ENCODE peak calls at places on chromosomes 3 and 15, in ten cellular contexts. One of them, this sample, is unnamed.

GRCh38 chr3:187319699-187320302 is 28.3 kb upstream of the MASP1 start:
- DNase-seq in IMR-90: peak
- DNase-seq in OCI-LY7: peak
- DNase-seq in A549: peak
- DNase-seq in tibial nerve: peak
- DNase-seq in upper lobe of right lung: peak
- DNase-seq in brain microvascular endothelial cell: peak
- DNase-seq in fibroblast of lung: peak
- DNase-seq in SK-N-SH: peak
- DNase-seq in MCF 10A: peak
- DNase-seq in this sample: peak

GRCh38 chr3:115943579-115943978 is 320.3 kb downstream of the GAP43 start:
- DNase-seq in IMR-90: no peak
- DNase-seq in OCI-LY7: no peak
- DNase-seq in A549: no peak
- DNase-seq in tibial nerve: no peak
- DNase-seq in upper lobe of right lung: no peak
- DNase-seq in brain microvascular endothelial cell: no peak
- DNase-seq in fibroblast of lung: no peak
- DNase-seq in SK-N-SH: no peak
- DNase-seq in MCF 10A: no peak
- DNase-seq in this sample: no peak

GRCh38 chr3:195247086-195247862 is 23.7 kb downstream of the XXYLT1 start:
- DNase-seq in IMR-90: no peak
- DNase-seq in OCI-LY7: no peak
- DNase-seq in A549: no peak
- DNase-seq in tibial nerve: no peak
- DNase-seq in upper lobe of right lung: peak
- DNase-seq in brain microvascular endothelial cell: no peak
- DNase-seq in fibroblast of lung: no peak
- DNase-seq in SK-N-SH: no peak
- DNase-seq in MCF 10A: no peak
- DNase-seq in this sample: no peak

GRCh38 chr3:72678380-72678779 is 169.9 kb downstream of the SHQ1 start:
- DNase-seq in IMR-90: no peak
- DNase-seq in OCI-LY7: no peak
- DNase-seq in A549: no peak
- DNase-seq in tibial nerve: no peak
- DNase-seq in upper lobe of right lung: no peak
- DNase-seq in brain microvascular endothelial cell: no peak
- DNase-seq in fibroblast of lung: no peak
- DNase-seq in SK-N-SH: no peak
- DNase-seq in MCF 10A: no peak
- DNase-seq in this sample: no peak

GRCh38 chr3:79217096-79217495 is 550.7 kb downstream of the ROBO1 start:
- DNase-seq in IMR-90: no peak
- DNase-seq in OCI-LY7: no peak
- DNase-seq in A549: no peak
- DNase-seq in tibial nerve: no peak
- DNase-seq in upper lobe of right lung: no peak
- DNase-seq in brain microvascular endothelial cell: no peak
- DNase-seq in fibroblast of lung: no peak
- DNase-seq in SK-N-SH: no peak
- DNase-seq in MCF 10A: no peak
- DNase-seq in this sample: no peak

GRCh38 chr3:141680620-141681389 is 57.3 kb upstream of the RNF7 start:
- DNase-seq in IMR-90: peak
- DNase-seq in OCI-LY7: no peak
- DNase-seq in A549: no peak
- DNase-seq in tibial nerve: no peak
- DNase-seq in upper lobe of right lung: no peak
- DNase-seq in brain microvascular endothelial cell: peak
- DNase-seq in fibroblast of lung: peak
- DNase-seq in SK-N-SH: peak
- DNase-seq in MCF 10A: peak
- DNase-seq in this sample: peak

GRCh38 chr15:31248951-31249350 is 77.7 kb upstream of the KLF13 start:
- DNase-seq in IMR-90: no peak
- DNase-seq in OCI-LY7: no peak
- DNase-seq in A549: no peak
- DNase-seq in tibial nerve: no peak
- DNase-seq in upper lobe of right lung: peak
- DNase-seq in brain microvascular endothelial cell: no peak
- DNase-seq in fibroblast of lung: no peak
- DNase-seq in SK-N-SH: no peak
- DNase-seq in MCF 10A: no peak
- DNase-seq in this sample: no peak

GRCh38 chr3:128784228-128784627 is 58.2 kb downstream of the RAB7A start:
- DNase-seq in IMR-90: no peak
- DNase-seq in OCI-LY7: peak
- DNase-seq in A549: peak
- DNase-seq in tibial nerve: no peak
- DNase-seq in upper lobe of right lung: no peak
- DNase-seq in brain microvascular endothelial cell: no peak
- DNase-seq in fibroblast of lung: no peak
- DNase-seq in SK-N-SH: peak
- DNase-seq in MCF 10A: peak
- DNase-seq in this sample: no peak

GRCh38 chr15:82549199-82549665 is 9.0 kb upstream of the RPS17 start:
- DNase-seq in IMR-90: no peak
- DNase-seq in OCI-LY7: no peak
- DNase-seq in A549: no peak
- DNase-seq in tibial nerve: no peak
- DNase-seq in upper lobe of right lung: no peak
- DNase-seq in brain microvascular endothelial cell: no peak
- DNase-seq in fibroblast of lung: no peak
- DNase-seq in SK-N-SH: no peak
- DNase-seq in MCF 10A: no peak
- DNase-seq in this sample: no peak

GRCh38 chr3:195914648-195915473 is 6.5 kb upstream of the TNK2 start:
- DNase-seq in IMR-90: peak
- DNase-seq in OCI-LY7: peak
- DNase-seq in A549: peak
- DNase-seq in tibial nerve: peak
- DNase-seq in upper lobe of right lung: peak
- DNase-seq in brain microvascular endothelial cell: peak
- DNase-seq in fibroblast of lung: peak
- DNase-seq in SK-N-SH: peak
- DNase-seq in MCF 10A: peak
- DNase-seq in this sample: peak

GRCh38 chr3:116440196-116440595 is 5.1 kb downstream of the LSAMP start:
- DNase-seq in IMR-90: peak
- DNase-seq in OCI-LY7: no peak
- DNase-seq in A549: no peak
- DNase-seq in tibial nerve: no peak
- DNase-seq in upper lobe of right lung: no peak
- DNase-seq in brain microvascular endothelial cell: peak
- DNase-seq in fibroblast of lung: peak
- DNase-seq in SK-N-SH: no peak
- DNase-seq in MCF 10A: peak
- DNase-seq in this sample: peak

GRCh38 chr3:6785726-6786125 is 75.2 kb upstream of the GRM7 start:
- DNase-seq in IMR-90: no peak
- DNase-seq in OCI-LY7: no peak
- DNase-seq in A549: no peak
- DNase-seq in tibial nerve: no peak
- DNase-seq in upper lobe of right lung: no peak
- DNase-seq in brain microvascular endothelial cell: no peak
- DNase-seq in fibroblast of lung: no peak
- DNase-seq in SK-N-SH: no peak
- DNase-seq in MCF 10A: no peak
- DNase-seq in this sample: no peak

GRCh38 chr3:6791161-6791560 is 69.8 kb upstream of the GRM7 start:
- DNase-seq in IMR-90: no peak
- DNase-seq in OCI-LY7: no peak
- DNase-seq in A549: no peak
- DNase-seq in tibial nerve: no peak
- DNase-seq in upper lobe of right lung: no peak
- DNase-seq in brain microvascular endothelial cell: no peak
- DNase-seq in fibroblast of lung: no peak
- DNase-seq in SK-N-SH: no peak
- DNase-seq in MCF 10A: no peak
- DNase-seq in this sample: no peak
- TF ChIP-seq CTCF in IMR-90: no peak
- TF ChIP-seq CTCF in OCI-LY7: peak
- TF ChIP-seq CTCF in A549: no peak
- TF ChIP-seq CTCF in tibial nerve: no peak
- TF ChIP-seq CTCF in upper lobe of right lung: peak
- TF ChIP-seq CTCF in brain microvascular endothelial cell: no peak
- TF ChIP-seq CTCF in fibroblast of lung: no peak
- TF ChIP-seq CTCF in SK-N-SH: no peak
- TF ChIP-seq CTCF in MCF 10A: peak
- TF ChIP-seq CTCF in this sample: no peak

GRCh38 chr3:25556504-25556903 is 108.2 kb downstream of the TOP2B start:
- DNase-seq in IMR-90: no peak
- DNase-seq in OCI-LY7: peak
- DNase-seq in A549: no peak
- DNase-seq in tibial nerve: no peak
- DNase-seq in upper lobe of right lung: no peak
- DNase-seq in brain microvascular endothelial cell: no peak
- DNase-seq in fibroblast of lung: no peak
- DNase-seq in SK-N-SH: no peak
- DNase-seq in MCF 10A: no peak
- DNase-seq in this sample: no peak
- TF ChIP-seq CTCF in IMR-90: peak
- TF ChIP-seq CTCF in OCI-LY7: peak
- TF ChIP-seq CTCF in A549: no peak
- TF ChIP-seq CTCF in tibial nerve: no peak
- TF ChIP-seq CTCF in upper lobe of right lung: no peak
- TF ChIP-seq CTCF in brain microvascular endothelial cell: no peak
- TF ChIP-seq CTCF in fibroblast of lung: no peak
- TF ChIP-seq CTCF in SK-N-SH: peak
- TF ChIP-seq CTCF in MCF 10A: no peak
- TF ChIP-seq CTCF in this sample: no peak

DNA sequence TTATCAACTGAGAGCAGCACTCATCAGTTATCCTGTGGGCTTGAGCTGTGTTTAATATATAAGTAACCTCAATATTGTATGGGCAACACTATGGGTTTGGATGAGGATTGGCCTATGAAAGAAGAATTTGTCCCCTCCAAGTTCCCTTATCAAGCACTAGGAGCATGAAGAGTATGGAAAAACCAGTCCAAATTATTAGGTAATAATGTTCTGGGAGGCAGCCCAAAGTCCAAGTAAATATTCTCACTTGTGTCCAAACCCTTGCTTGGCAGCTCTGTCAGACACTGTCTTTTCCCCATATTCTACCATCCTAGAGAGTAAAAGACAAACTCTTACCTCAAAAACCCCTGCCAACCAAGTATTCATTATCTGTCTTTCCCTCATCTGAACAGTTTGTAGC is 90.0 kb upstream of the PHLDB2 start:
- DNase-seq in IMR-90: no peak
- DNase-seq in OCI-LY7: no peak
- DNase-seq in A549: no peak
- DNase-seq in tibial nerve: peak
- DNase-seq in upper lobe of right lung: no peak
- DNase-seq in brain microvascular endothelial cell: no peak
- DNase-seq in fibroblast of lung: no peak
- DNase-seq in SK-N-SH: no peak
- DNase-seq in MCF 10A: no peak
- DNase-seq in this sample: no peak
- TF ChIP-seq CTCF in IMR-90: no peak
- TF ChIP-seq CTCF in OCI-LY7: no peak
- TF ChIP-seq CTCF in A549: no peak
- TF ChIP-seq CTCF in tibial nerve: no peak
- TF ChIP-seq CTCF in upper lobe of right lung: no peak
- TF ChIP-seq CTCF in brain microvascular endothelial cell: no peak
- TF ChIP-seq CTCF in fibroblast of lung: no peak
- TF ChIP-seq CTCF in SK-N-SH: no peak
- TF ChIP-seq CTCF in MCF 10A: no peak
- TF ChIP-seq CTCF in this sample: no peak

DNA sequence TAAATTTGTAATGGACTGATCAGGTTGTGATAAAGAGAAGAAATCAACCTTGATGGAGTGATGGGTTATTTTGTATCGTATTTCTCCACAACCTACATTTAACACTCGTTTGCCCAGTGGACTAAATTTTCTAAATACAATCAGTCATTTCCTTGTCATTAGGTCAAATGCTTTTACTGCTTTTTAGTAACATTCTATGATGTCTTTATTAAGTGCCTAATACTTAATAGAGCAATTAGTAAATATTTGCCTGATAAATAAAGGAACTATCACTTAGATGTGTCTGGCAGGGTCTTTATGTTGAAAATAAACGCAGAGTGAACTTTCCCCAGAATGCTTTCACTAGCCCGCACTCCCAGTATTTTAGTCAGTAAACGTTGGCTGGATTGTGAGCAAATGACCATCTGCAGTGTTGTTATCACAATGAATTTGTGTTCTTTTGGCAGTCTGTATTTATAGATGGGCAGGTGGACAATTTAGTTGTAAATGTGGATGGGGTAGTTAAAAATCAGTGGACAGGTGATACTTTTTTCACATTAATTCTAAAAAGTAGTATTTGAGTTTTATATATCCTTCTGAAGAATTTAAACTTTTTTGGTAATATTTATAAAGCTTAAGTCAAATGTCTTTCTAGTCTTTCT is 4.8 kb downstream of the USP3 start:
- DNase-seq in IMR-90: no peak
- DNase-seq in OCI-LY7: no peak
- DNase-seq in A549: no peak
- DNase-seq in tibial nerve: no peak
- DNase-seq in upper lobe of right lung: no peak
- DNase-seq in brain microvascular endothelial cell: no peak
- DNase-seq in fibroblast of lung: no peak
- DNase-seq in SK-N-SH: no peak
- DNase-seq in MCF 10A: no peak
- DNase-seq in this sample: no peak
- TF ChIP-seq CTCF in IMR-90: no peak
- TF ChIP-seq CTCF in OCI-LY7: no peak
- TF ChIP-seq CTCF in A549: no peak
- TF ChIP-seq CTCF in tibial nerve: no peak
- TF ChIP-seq CTCF in upper lobe of right lung: no peak
- TF ChIP-seq CTCF in brain microvascular endothelial cell: no peak
- TF ChIP-seq CTCF in fibroblast of lung: no peak
- TF ChIP-seq CTCF in SK-N-SH: no peak
- TF ChIP-seq CTCF in MCF 10A: no peak
- TF ChIP-seq CTCF in this sample: no peak

DNA sequence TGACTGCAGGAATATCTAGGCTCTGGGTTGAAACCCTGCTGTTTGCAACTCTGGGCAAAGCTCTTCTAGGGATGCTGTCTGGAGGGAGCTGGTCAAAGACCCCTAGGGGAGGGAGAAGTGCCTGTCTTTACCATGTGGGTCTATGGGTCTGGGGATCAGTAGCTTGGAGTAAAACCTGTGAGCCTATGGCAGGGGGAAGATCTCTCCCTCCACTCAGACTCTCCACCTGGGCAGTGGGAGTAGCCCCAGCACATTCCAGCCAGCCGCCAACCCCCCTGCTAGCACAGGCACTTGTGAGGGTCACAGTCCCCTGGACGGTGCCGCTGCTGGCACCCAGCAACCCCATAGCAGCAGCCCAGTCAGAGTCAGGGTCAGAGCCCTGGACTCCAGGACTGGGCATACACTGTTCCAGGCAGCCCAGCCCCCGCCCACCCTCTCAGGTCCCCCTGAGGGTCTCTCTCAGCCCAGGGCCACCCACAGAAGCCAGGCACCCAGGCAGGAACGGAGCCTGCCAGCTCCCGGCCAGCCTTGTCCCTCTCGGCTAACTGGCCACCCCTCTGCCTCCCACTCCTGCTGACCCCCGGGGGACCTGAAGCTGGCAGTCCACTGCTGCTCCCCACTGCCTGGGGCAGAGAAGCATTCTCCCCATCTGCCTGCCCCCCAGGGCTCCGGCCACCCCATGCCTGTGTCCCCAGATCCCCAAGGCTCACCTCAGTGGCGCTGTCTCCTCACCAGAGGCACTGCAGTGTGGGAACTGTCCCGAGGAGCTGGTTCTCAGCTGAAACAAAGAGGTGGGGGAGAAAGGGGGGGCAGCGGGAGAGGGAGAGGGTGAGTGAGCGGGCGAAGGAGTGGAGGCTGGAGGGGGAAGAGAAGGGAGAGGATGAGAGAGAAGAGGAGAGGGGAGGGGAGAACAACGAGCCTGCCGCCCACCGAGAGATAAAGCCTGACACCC is 10.8 kb downstream of the GLYCTK start:
- DNase-seq in IMR-90: no peak
- DNase-seq in OCI-LY7: no peak
- DNase-seq in A549: no peak
- DNase-seq in tibial nerve: no peak
- DNase-seq in upper lobe of right lung: no peak
- DNase-seq in brain microvascular endothelial cell: no peak
- DNase-seq in fibroblast of lung: no peak
- DNase-seq in SK-N-SH: peak
- DNase-seq in MCF 10A: no peak
- DNase-seq in this sample: no peak
- TF ChIP-seq CTCF in IMR-90: no peak
- TF ChIP-seq CTCF in OCI-LY7: no peak
- TF ChIP-seq CTCF in A549: no peak
- TF ChIP-seq CTCF in tibial nerve: no peak
- TF ChIP-seq CTCF in upper lobe of right lung: no peak
- TF ChIP-seq CTCF in brain microvascular endothelial cell: peak
- TF ChIP-seq CTCF in fibroblast of lung: no peak
- TF ChIP-seq CTCF in SK-N-SH: no peak
- TF ChIP-seq CTCF in MCF 10A: no peak
- TF ChIP-seq CTCF in this sample: no peak